ENCODE peak calls at places on chromosome 19, in four cellular contexts. One of them, this sample, is unnamed.

GRCh38 chr19:5829567-5830315 is 9.8 kb downstream of the FUT6 start:
- DNase-seq in amniotic stem cell: no peak
- DNase-seq in heart left ventricle: no peak
- DNase-seq in GOT3: no peak
- DNase-seq in this sample: no peak

GRCh38 chr19:29668746-29669609 is 3.7 kb downstream of the PLEKHF1 start:
- DNase-seq in amniotic stem cell: no peak
- DNase-seq in heart left ventricle: peak
- DNase-seq in GOT3: no peak
- DNase-seq in this sample: no peak

GRCh38 chr19:48819366-48819816 is 8.6 kb upstream of the BCAT2 start:
- DNase-seq in amniotic stem cell: no peak
- DNase-seq in heart left ventricle: peak
- DNase-seq in GOT3: peak
- DNase-seq in this sample: no peak

GRCh38 chr19:33497151-33497777 is 24.3 kb downstream of the PEPD start:
- DNase-seq in amniotic stem cell: no peak
- DNase-seq in heart left ventricle: no peak
- DNase-seq in GOT3: no peak
- DNase-seq in this sample: no peak

GRCh38 chr19:40225440-40226305 is 816 bp downstream of the CCNP start:
- DNase-seq in amniotic stem cell: no peak
- DNase-seq in heart left ventricle: no peak
- DNase-seq in GOT3: no peak
- DNase-seq in this sample: no peak

GRCh38 chr19:35247526-35248309 is 1.1 kb upstream of the LSR start:
- DNase-seq in amniotic stem cell: no peak
- DNase-seq in heart left ventricle: no peak
- DNase-seq in GOT3: no peak
- DNase-seq in this sample: peak

GRCh38 chr19:16301999-16302694 is 22.5 kb upstream of the KLF2 start:
- DNase-seq in amniotic stem cell: no peak
- DNase-seq in heart left ventricle: no peak
- DNase-seq in GOT3: no peak
- DNase-seq in this sample: no peak

GRCh38 chr19:29507081-29507860 is 18.5 kb upstream of the VSTM2B start:
- DNase-seq in amniotic stem cell: no peak
- DNase-seq in heart left ventricle: no peak
- DNase-seq in GOT3: no peak
- DNase-seq in this sample: no peak

GRCh38 chr19:41364546-41365391 is 820 bp upstream of the B9D2 start:
- DNase-seq in amniotic stem cell: no peak
- DNase-seq in heart left ventricle: no peak
- DNase-seq in GOT3: no peak
- DNase-seq in this sample: no peak

GRCh38 chr19:30634431-30634830 is 262.2 kb downstream of the ZNF536 start:
- DNase-seq in amniotic stem cell: no peak
- DNase-seq in heart left ventricle: no peak
- DNase-seq in GOT3: no peak
- DNase-seq in this sample: no peak

GRCh38 chr19:33086955-33087354 is 6.0 kb downstream of the GPATCH1 start:
- DNase-seq in amniotic stem cell: no peak
- DNase-seq in heart left ventricle: no peak
- DNase-seq in GOT3: no peak
- DNase-seq in this sample: no peak

GRCh38 chr19:33441828-33442227 is 68.3 kb downstream of the CEBPG start:
- DNase-seq in amniotic stem cell: no peak
- DNase-seq in heart left ventricle: no peak
- DNase-seq in GOT3: no peak
- DNase-seq in this sample: no peak

GRCh38 chr19:51548213-51548651 is 16.8 kb upstream of the SIGLEC6 start:
- DNase-seq in amniotic stem cell: no peak
- DNase-seq in heart left ventricle: no peak
- DNase-seq in GOT3: no peak
- DNase-seq in this sample: no peak

GRCh38 chr19:44988896-44989563 is 12.2 kb upstream of the RELB start:
- DNase-seq in amniotic stem cell: peak
- DNase-seq in heart left ventricle: peak
- DNase-seq in GOT3: no peak
- DNase-seq in this sample: peak

This sample was measured in mesothelial cell of epicardium.